ENCODE peak calls at places on chromosome 9, in six cellular contexts. K is K562; J is RWPE1; C is DND-41; X is fibroblast of lung; S is CD4-positive, alpha-beta T cell. T is an unnamed sample.
A peak's percentile ranks its signal among the peaks of the same experiment; 100 is the strongest.

GRCh38 chr9:109506097-109506712 is 8.1 kb upstream of the PTPN3 start:
- DNase-seq in K (no peak), J (no peak), C (no peak), X (no peak), S (no peak), T (no peak)

GRCh38 chr9:34646211-34647083 is at the start of gene GALT:
- DNase-seq in K (peak; percentile 92), J (peak; percentile 100), C (peak; percentile 95), X (peak; percentile 77), S (peak; percentile 98), T (peak; percentile 90)

GRCh38 chr9:88706193-88707112 is 171.5 kb downstream of the NXNL2 start:
- DNase-seq in K (no peak), J (no peak), C (no peak), X (no peak), S (no peak), T (no peak)

GRCh38 chr9:135103001-135103446 is 15.6 kb downstream of the OLFM1 start:
- DNase-seq in K (no peak), J (no peak), C (no peak), X (no peak), S (no peak), T (no peak)

GRCh38 chr9:36092509-36093215 is 43.9 kb upstream of the GLIPR2 start:
- DNase-seq in K (no peak), J (no peak), C (peak; percentile 17), X (no peak), S (peak; percentile 2), T (peak; percentile 1)

GRCh38 chr9:124449381-124450151 is 685 bp upstream of the ADGRD2 start:
- DNase-seq in K (no peak), J (no peak), C (no peak), X (no peak), S (no peak), T (no peak)

GRCh38 chr9:122329592-122329991 is 41.2 kb upstream of the PTGS1 start:
- DNase-seq in K (no peak), J (no peak), C (no peak), X (no peak), S (no peak), T (no peak)

GRCh38 chr9:14526504-14526903 is 166.7 kb downstream of the ZDHHC21 start:
- DNase-seq in K (no peak), J (no peak), C (no peak), X (no peak), S (no peak), T (no peak)

GRCh38 chr9:24939099-24939850 is 393.6 kb upstream of the IZUMO3 start:
- DNase-seq in K (no peak), J (no peak), C (no peak), X (no peak), S (no peak), T (no peak)

GRCh38 chr9:134344821-134345310 is 18.6 kb downstream of the RXRA start:
- DNase-seq in K (no peak), J (no peak), C (no peak), X (no peak), S (no peak), T (no peak)

GRCh38 chr9:128565578-128565977 is 13.2 kb downstream of the SPTAN1 start:
- DNase-seq in K (no peak), J (no peak), C (no peak), X (no peak), S (no peak), T (no peak)

GRCh38 chr9:12956261-12956660 is 181.4 kb downstream of the LURAP1L start:
- DNase-seq in K (no peak), J (no peak), C (no peak), X (no peak), S (no peak), T (no peak)

GRCh38 chr9:108048406-108049025 is 558.9 kb upstream of the KLF4 start:
- DNase-seq in K (no peak), J (no peak), C (no peak), X (peak; percentile 19), S (no peak), T (no peak)

GRCh38 chr9:137988701-137989100 is 111.1 kb downstream of the CACNA1B start:
- DNase-seq in K (no peak), J (no peak), C (no peak), X (no peak), S (no peak), T (no peak)

GRCh38 chr9:114813717-114814418 is 8.0 kb upstream of the TNFSF15 start:
- DNase-seq in K (no peak), J (no peak), C (no peak), X (no peak), S (no peak), T (no peak)

GRCh38 chr9:129998491-129999122 is 44.4 kb downstream of the FNBP1 start:
- DNase-seq in K (no peak), J (no peak), C (no peak), X (no peak), S (no peak), T (no peak)

GRCh38 chr9:95726756-95727155 is 148.7 kb upstream of the ERCC6L2 start:
- DNase-seq in K (peak; percentile 52), J (peak; percentile 61), C (no peak), X (peak; percentile 77), S (no peak), T (no peak)

GRCh38 chr9:87812375-87813118 is 70.1 kb upstream of the SPATA31E1 start:
- DNase-seq in K (peak; percentile 47), J (peak; percentile 68), C (no peak), X (peak; percentile 49), S (no peak), T (no peak)

GRCh38 chr9:37026936-37027581 is 7.0 kb downstream of the PAX5 start:
- DNase-seq in K (no peak), J (no peak), C (no peak), X (no peak), S (no peak), T (no peak)

GRCh38 chr9:13823021-13823420 is 490.9 kb downstream of the NFIB start:
- DNase-seq in K (no peak), J (no peak), C (no peak), X (peak; percentile 48), S (no peak), T (no peak)

GRCh38 chr9:83154821-83155220 is 91.9 kb upstream of the RASEF start:
- DNase-seq in K (no peak), J (no peak), C (no peak), X (no peak), S (no peak), T (no peak)

GRCh38 chr9:95025213-95026170 is 292.0 kb downstream of the FANCC start:
- DNase-seq in K (peak; percentile 40), J (no peak), C (no peak), X (peak; percentile 90), S (no peak), T (no peak)

GRCh38 chr9:71663216-71663615 is 105.1 kb downstream of the CEMIP2 start:
- DNase-seq in K (no peak), J (no peak), C (no peak), X (no peak), S (no peak), T (no peak)

GRCh38 chr9:126756238-126756637 is 48.6 kb upstream of the ZBTB43 start:
- DNase-seq in K (no peak), J (no peak), C (no peak), X (no peak), S (no peak), T (no peak)

GRCh38 chr9:126146254-126147145 is 180.1 kb upstream of the MVB12B start:
- DNase-seq in K (peak; percentile 11), J (peak; percentile 58), C (peak; percentile 17), X (no peak), S (no peak), T (no peak)

GRCh38 chr9:69674112-69674511 is 1.9 kb upstream of the APBA1 start:
- DNase-seq in K (no peak), J (no peak), C (no peak), X (no peak), S (no peak), T (no peak)

GRCh38 chr9:70510157-70510770 is 95.8 kb upstream of the KLF9 start:
- DNase-seq in K (peak; percentile 55), J (peak; percentile 22), C (peak; percentile 11), X (no peak), S (no peak), T (no peak)

GRCh38 chr9:15231788-15232635 is 75.0 kb downstream of the TTC39B start:
- DNase-seq in K (peak; percentile 45), J (no peak), C (peak; percentile 10), X (peak; percentile 39), S (no peak), T (no peak)

GRCh38 chr9:75445122-75445521 is 356.8 kb downstream of the OSTF1 start:
- DNase-seq in K (no peak), J (no peak), C (no peak), X (no peak), S (no peak), T (no peak)
- TF ChIP-seq CTCF in K (no peak), J (no peak), C (no peak), X (no peak), S (no peak), T (no peak)

DNA sequence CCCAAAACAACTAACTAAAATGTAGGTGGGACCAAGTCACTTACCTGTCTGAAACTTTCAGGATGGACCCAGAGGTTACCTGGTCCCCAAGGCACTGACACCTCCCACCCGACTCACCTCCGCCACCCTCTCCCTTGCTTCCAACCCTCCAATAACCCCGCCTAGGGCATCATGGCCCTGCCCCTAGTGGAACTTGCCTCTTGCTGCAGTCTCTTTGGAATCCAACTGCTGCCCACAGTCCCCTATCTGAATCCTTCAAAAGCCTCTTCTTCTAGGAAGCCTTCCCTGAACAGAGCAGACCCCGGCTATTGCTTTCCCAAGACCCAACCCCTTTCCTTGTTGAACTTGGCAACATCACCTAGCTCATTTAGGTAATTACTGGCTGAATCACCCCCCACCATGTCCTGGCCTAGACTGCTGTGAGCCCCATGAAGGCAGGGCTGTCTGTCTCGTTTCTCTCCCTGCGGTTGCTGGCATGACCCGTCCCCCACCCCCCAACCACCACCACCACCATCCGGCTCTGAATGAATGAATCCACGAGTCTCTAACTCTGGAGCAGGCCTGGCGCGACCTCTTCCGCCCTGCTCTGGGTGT is 9.4 kb downstream of the CRB2 start:
- DNase-seq in K (peak; percentile 42), J (no peak), C (no peak), X (no peak), S (no peak), T (no peak)
- TF ChIP-seq CTCF in K (peak; percentile 34), J (no peak), C (peak; percentile 36), X (no peak), S (no peak), T (no peak)

DNA sequence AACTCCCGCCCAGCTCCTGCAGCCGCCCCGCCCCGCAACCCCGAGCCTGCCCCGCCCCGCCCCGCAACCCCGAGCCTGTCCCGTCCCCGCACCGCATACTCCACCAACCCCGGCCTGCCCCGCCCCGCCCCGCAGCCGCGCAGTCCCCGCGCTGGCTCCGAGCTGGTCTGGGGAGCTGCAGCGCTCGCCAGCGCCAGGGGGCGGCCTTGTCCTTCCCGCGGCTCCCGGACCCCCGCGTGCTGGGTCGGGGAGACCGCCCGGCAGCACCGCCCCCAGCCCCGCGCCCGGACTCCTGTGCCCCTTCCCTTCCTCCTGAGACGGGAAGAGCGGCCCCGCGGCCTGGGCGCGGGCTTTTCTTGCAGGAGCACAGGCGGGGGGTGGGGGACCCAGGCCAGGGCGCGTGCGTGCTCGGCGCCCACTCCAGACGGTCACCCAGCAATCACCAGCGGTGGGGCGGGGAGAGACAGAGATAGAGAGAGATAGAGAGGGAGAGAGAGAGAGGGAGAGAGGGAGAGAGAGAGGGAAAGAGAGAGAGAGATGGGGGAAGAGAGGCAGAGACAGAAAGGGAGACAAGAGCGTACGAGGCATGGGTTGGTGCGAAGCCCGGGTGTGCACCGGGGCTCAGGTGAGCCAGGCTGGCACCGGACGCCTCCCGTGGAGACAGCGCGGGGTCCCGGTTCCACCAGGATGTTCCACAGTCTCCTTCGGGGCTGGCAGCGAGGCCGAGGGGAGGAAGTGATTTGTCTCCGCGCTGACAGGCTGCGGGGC is 14.7 kb upstream of the TMEM250 start:
- DNase-seq in K (peak; percentile 74), J (no peak), C (no peak), X (peak; percentile 12), S (no peak), T (no peak)
- TF ChIP-seq CTCF in K (peak; percentile 61), J (peak; percentile 69), C (no peak), X (peak; percentile 33), S (no peak), T (peak; percentile 12)

GRCh38 chr9:118570076-118570475 is 799.2 kb downstream of the BRINP1 start:
- DNase-seq in K (no peak), J (no peak), C (no peak), X (no peak), S (no peak), T (no peak)
- TF ChIP-seq CTCF in K (no peak), J (no peak), C (no peak), X (no peak), S (no peak), T (no peak)